ENCODE peak calls at places on chromosomes 16 and 17, in six cellular contexts. I, E, V, X, N and F are unnamed samples.

GRCh38 chr16:27738596-27738995 is 188.7 kb downstream of the KATNIP start:
- DNase-seq in I (no peak), E (no peak), V (no peak), X (no peak), N (no peak), F (no peak)

GRCh38 chr16:11052080-11052808 is 107.9 kb downstream of the CLEC16A start:
- DNase-seq in I (no peak), E (peak), V (peak), X (no peak), N (peak), F (peak)

GRCh38 chr16:2955779-2956565 is 8.1 kb upstream of the KREMEN2 start:
- DNase-seq in I (no peak), E (peak), V (no peak), X (no peak), N (no peak), F (no peak)

GRCh38 chr16:874366-875181 is 74.0 kb upstream of the GNG13 start:
- DNase-seq in I (no peak), E (no peak), V (no peak), X (no peak), N (no peak), F (no peak)

GRCh38 chr17:71438631-71439146 is 682.1 kb upstream of the SOX9 start:
- DNase-seq in I (peak), E (no peak), V (no peak), X (no peak), N (no peak), F (peak)

GRCh38 chr16:83308414-83308813 is 499.4 kb upstream of the HSBP1 start:
- DNase-seq in I (no peak), E (no peak), V (no peak), X (no peak), N (no peak), F (no peak)

GRCh38 chr17:17443173-17443572 is 33.6 kb upstream of the MED9 start:
- DNase-seq in I (no peak), E (no peak), V (no peak), X (no peak), N (no peak), F (no peak)

GRCh38 chr16:1338855-1339675 is 5.6 kb downstream of the BAIAP3 start:
- DNase-seq in I (no peak), E (no peak), V (no peak), X (no peak), N (no peak), F (no peak)

GRCh38 chr17:17789828-17790672 is 46.7 kb downstream of the SREBF1 start:
- DNase-seq in I (no peak), E (no peak), V (no peak), X (no peak), N (no peak), F (no peak)

GRCh38 chr17:34249497-34249877 is 5.6 kb upstream of the CCL2 start:
- DNase-seq in I (no peak), E (no peak), V (no peak), X (no peak), N (no peak), F (no peak)

GRCh38 chr17:46911311-46911710 is 11.6 kb upstream of the GOSR2 start:
- DNase-seq in I (no peak), E (no peak), V (no peak), X (no peak), N (no peak), F (no peak)

GRCh38 chr16:19382887-19383816 is 34.5 kb upstream of the TMC5 start:
- DNase-seq in I (no peak), E (no peak), V (peak), X (no peak), N (no peak), F (no peak)

GRCh38 chr16:17937003-17937402 is 399.5 kb downstream of the NPIPA8 start:
- DNase-seq in I (no peak), E (no peak), V (no peak), X (no peak), N (no peak), F (no peak)

GRCh38 chr16:608019-608418 is 18.2 kb downstream of the RAB40C start:
- DNase-seq in I (no peak), E (no peak), V (no peak), X (no peak), N (no peak), F (no peak)

GRCh38 chr17:16926061-16926511 is 45.8 kb downstream of the TNFRSF13B start:
- DNase-seq in I (no peak), E (no peak), V (no peak), X (no peak), N (peak), F (no peak)

GRCh38 chr17:61260061-61260797 is 139.4 kb upstream of the TBX2 start:
- DNase-seq in I (no peak), E (no peak), V (no peak), X (no peak), N (no peak), F (no peak)

GRCh38 chr16:80200079-80200478 is 340.7 kb upstream of the DYNLRB2 start:
- DNase-seq in I (no peak), E (no peak), V (no peak), X (no peak), N (no peak), F (no peak)

GRCh38 chr17:40472733-40473452 is 28.5 kb downstream of the TNS4 start:
- DNase-seq in I (no peak), E (no peak), V (no peak), X (no peak), N (no peak), F (no peak)

GRCh38 chr17:71460943-71461342 is 659.9 kb upstream of the SOX9 start:
- DNase-seq in I (no peak), E (no peak), V (no peak), X (no peak), N (peak), F (no peak)

GRCh38 chr17:69268442-69269068 is 39.9 kb upstream of the ABCA10 start:
- DNase-seq in I (no peak), E (no peak), V (no peak), X (no peak), N (no peak), F (no peak)

GRCh38 chr17:70098030-70098429 is 23.0 kb downstream of the KCNJ16 start:
- DNase-seq in I (no peak), E (no peak), V (no peak), X (no peak), N (no peak), F (no peak)

GRCh38 chr16:1870365-1871082 is 1.4 kb downstream of the MEIOB start:
- DNase-seq in I (peak), E (no peak), V (no peak), X (no peak), N (no peak), F (peak)

GRCh38 chr17:81512984-81513668 is 527 bp upstream of the ACTG1 start:
- DNase-seq in I (peak), E (peak), V (peak), X (peak), N (peak), F (no peak)

GRCh38 chr17:2170023-2170422 is 115.1 kb downstream of the HIC1 start:
- DNase-seq in I (no peak), E (no peak), V (no peak), X (no peak), N (peak), F (no peak)

GRCh38 chr17:47629826-47630225 is 19.9 kb upstream of the KPNB1 start:
- DNase-seq in I (no peak), E (no peak), V (no peak), X (no peak), N (no peak), F (no peak)

GRCh38 chr16:84868829-84869457 is 49.2 kb downstream of the CRISPLD2 start:
- DNase-seq in I (no peak), E (no peak), V (no peak), X (no peak), N (no peak), F (no peak)